ENCODE peak calls at places on chromosomes 5 and 9, in ten cellular contexts. E is suprapubic skin, A is right lobe of liver, Z is heart left ventricle, T is gastrocnemius medialis, L is stomach, D is transverse colon, U is adrenal gland, O is HCT116, G is uterus. J is an unnamed sample. For H3K36me3, the result is how much of the 10 kb centered on the place peaks cover.

GRCh38 chr5:142602720-142603245 is 83.1 kb downstream of the FGF1 start:
- DNase-seq in E (no peak), A (no peak), Z (no peak), T (no peak), L (no peak), D (no peak), U (no peak), O (peak), G (no peak), J (no peak)

GRCh38 chr5:66814146-66814991 is 218.2 kb downstream of the MAST4 start:
- DNase-seq in E (no peak), A (no peak), Z (no peak), T (no peak), L (no peak), D (peak), U (peak), O (peak), G (peak), J (no peak)

GRCh38 chr9:127903557-127904475 is 4.4 kb upstream of the ST6GALNAC6 start:
- DNase-seq in E (peak), A (no peak), Z (peak), T (peak), L (peak), D (peak), U (peak), O (no peak), G (peak), J (no peak)

GRCh38 chr9:128393171-128393761 is 22.1 kb downstream of the URM1 start:
- DNase-seq in E (no peak), A (no peak), Z (no peak), T (no peak), L (no peak), D (no peak), U (no peak), O (no peak), G (no peak), J (no peak)

GRCh38 chr5:34538026-34538672 is 118.0 kb upstream of the RAI14 start:
- DNase-seq in E (no peak), A (no peak), Z (no peak), T (no peak), L (peak), D (no peak), U (peak), O (no peak), G (no peak), J (no peak)

GRCh38 chr5:131417240-131417869 is 153.5 kb downstream of the CDC42SE2 start:
- DNase-seq in E (peak), A (peak), Z (peak), T (peak), L (peak), D (peak), U (peak), O (peak), G (peak), J (no peak)

GRCh38 chr5:125926172-125926571 is 497.0 kb upstream of the GRAMD2B start:
- DNase-seq in E (no peak), A (no peak), Z (no peak), T (no peak), L (no peak), D (no peak), U (no peak), O (no peak), G (no peak), J (no peak)

GRCh38 chr5:1291611-1292080 is 3.2 kb downstream of the TERT start:
- DNase-seq in E (peak), A (peak), Z (no peak), T (no peak), L (no peak), D (peak), U (no peak), O (no peak), G (no peak), J (no peak)

GRCh38 chr9:109166771-109167601 is at the start of gene FRRS1L:
- DNase-seq in E (no peak), A (no peak), Z (no peak), T (no peak), L (no peak), D (no peak), U (peak), O (no peak), G (no peak), J (no peak)

GRCh38 chr9:107222020-107222522 is 61.0 kb upstream of the RAD23B start:
- DNase-seq in E (no peak), A (no peak), Z (no peak), T (no peak), L (no peak), D (no peak), U (no peak), O (no peak), G (no peak), J (no peak)

GRCh38 chr5:16350816-16351215 is 114.8 kb downstream of the ZNF622 start:
- DNase-seq in E (no peak), A (no peak), Z (no peak), T (no peak), L (no peak), D (no peak), U (no peak), O (no peak), G (no peak), J (no peak)

GRCh38 chr5:67266654-67267350 is 70.2 kb upstream of the CD180 start:
- DNase-seq in E (no peak), A (no peak), Z (no peak), T (no peak), L (no peak), D (no peak), U (no peak), O (no peak), G (no peak), J (no peak)

GRCh38 chr5:87411586-87412416 is 929 bp downstream of the CCNH start:
- DNase-seq in E (peak), A (peak), Z (peak), T (peak), L (peak), D (peak), U (peak), O (peak), G (peak), J (no peak)

GRCh38 chr5:167643616-167644015 is 647.8 kb upstream of the WWC1 start:
- DNase-seq in E (no peak), A (no peak), Z (no peak), T (no peak), L (no peak), D (no peak), U (no peak), O (no peak), G (no peak), J (no peak)

GRCh38 chr9:68648971-68649370 is 56.1 kb upstream of the PIP5K1B start:
- DNase-seq in E (no peak), A (no peak), Z (no peak), T (no peak), L (no peak), D (no peak), U (no peak), O (no peak), G (no peak), J (no peak)

GRCh38 chr5:27472000-27472763 is 433.8 kb upstream of the CDH9 start:
- DNase-seq in E (no peak), A (peak), Z (no peak), T (no peak), L (no peak), D (no peak), U (no peak), O (no peak), G (no peak), J (no peak)

GRCh38 chr9:137924761-137925369 is 47.3 kb downstream of the CACNA1B start:
- DNase-seq in E (no peak), A (no peak), Z (no peak), T (no peak), L (no peak), D (no peak), U (no peak), O (no peak), G (no peak), J (no peak)

GRCh38 chr9:89600831-89601230 is 4.0 kb upstream of the GADD45G start:
- DNase-seq in E (no peak), A (peak), Z (no peak), T (no peak), L (no peak), D (no peak), U (no peak), O (no peak), G (no peak), J (no peak)

GRCh38 chr5:94017579-94017978 is 276.2 kb upstream of the POU5F2 start:
- DNase-seq in E (no peak), A (no peak), Z (no peak), T (no peak), L (no peak), D (no peak), U (no peak), O (no peak), G (no peak), J (no peak)

GRCh38 chr9:111961011-111961410 is 64.4 kb downstream of the UGCG start:
- DNase-seq in E (no peak), A (no peak), Z (no peak), T (no peak), L (no peak), D (no peak), U (no peak), O (no peak), G (no peak), J (no peak)

GRCh38 chr5:160287378-160288051 is 24.8 kb downstream of the CCNJL start:
- DNase-seq in E (no peak), A (no peak), Z (peak), T (no peak), L (peak), D (peak), U (peak), O (no peak), G (no peak), J (no peak)

GRCh38 chr9:133474215-133474614 is 4.7 kb downstream of the SLC2A6 start:
- DNase-seq in E (no peak), A (no peak), Z (no peak), T (no peak), L (no peak), D (no peak), U (no peak), O (no peak), G (no peak), J (no peak)

GRCh38 chr5:147369742-147370374 is 135.0 kb downstream of the STK32A start:
- DNase-seq in E (no peak), A (no peak), Z (no peak), T (no peak), L (no peak), D (no peak), U (no peak), O (peak), G (no peak), J (no peak)

GRCh38 chr9:136059321-136059791 is 35.7 kb downstream of the NACC2 start:
- DNase-seq in E (no peak), A (no peak), Z (no peak), T (peak), L (no peak), D (no peak), U (peak), O (no peak), G (peak), J (no peak)

GRCh38 chr9:81379655-81380054 is 309.7 kb downstream of the TLE1 start:
- DNase-seq in E (no peak), A (no peak), Z (no peak), T (no peak), L (no peak), D (no peak), U (no peak), O (no peak), G (no peak), J (no peak)

GRCh38 chr9:34633851-34634550 is 3.6 kb downstream of the SIGMAR1 start:
- DNase-seq in E (no peak), A (peak), Z (no peak), T (peak), L (peak), D (peak), U (peak), O (no peak), G (peak), J (no peak)

GRCh38 chr9:90907056-90907445 is 105.4 kb downstream of the SYK start:
- DNase-seq in E (no peak), A (no peak), Z (no peak), T (no peak), L (no peak), D (no peak), U (no peak), O (no peak), G (no peak), J (no peak)

GRCh38 chr5:157025093-157025698 is 33.7 kb downstream of the HAVCR1 start:
- DNase-seq in E (no peak), A (no peak), Z (no peak), T (peak), L (peak), D (peak), U (peak), O (no peak), G (no peak), J (no peak)

GRCh38 chr5:103744159-103744558 is 181.6 kb upstream of the NUDT12 start:
- DNase-seq in E (no peak), A (no peak), Z (no peak), T (no peak), L (no peak), D (no peak), U (peak), O (no peak), G (no peak), J (no peak)

GRCh38 chr5:157458835-157459234 is 1.2 kb upstream of the NIPAL4 start:
- DNase-seq in E (no peak), A (no peak), Z (no peak), T (no peak), L (no peak), D (no peak), U (no peak), O (no peak), G (no peak), J (no peak)

GRCh38 chr5:143239877-143240518 is 163.5 kb downstream of the NR3C1 start:
- DNase-seq in E (no peak), A (no peak), Z (no peak), T (no peak), L (no peak), D (no peak), U (no peak), O (no peak), G (no peak), J (no peak)

GRCh38 chr5:114363837-114364236 is 2.0 kb downstream of the KCNN2 start:
- DNase-seq in E (no peak), A (no peak), Z (no peak), T (no peak), L (no peak), D (no peak), U (no peak), O (no peak), G (no peak), J (no peak)

GRCh38 chr5:128455861-128456361 is 82.1 kb downstream of the FBN2 start:
- DNase-seq in E (no peak), A (no peak), Z (no peak), T (no peak), L (no peak), D (no peak), U (no peak), O (no peak), G (no peak), J (no peak)

GRCh38 chr5:96743065-96743768 is 64.5 kb downstream of the ERAP1 start:
- DNase-seq in E (no peak), A (no peak), Z (peak), T (no peak), L (no peak), D (no peak), U (peak), O (no peak), G (peak), J (no peak)

DNA sequence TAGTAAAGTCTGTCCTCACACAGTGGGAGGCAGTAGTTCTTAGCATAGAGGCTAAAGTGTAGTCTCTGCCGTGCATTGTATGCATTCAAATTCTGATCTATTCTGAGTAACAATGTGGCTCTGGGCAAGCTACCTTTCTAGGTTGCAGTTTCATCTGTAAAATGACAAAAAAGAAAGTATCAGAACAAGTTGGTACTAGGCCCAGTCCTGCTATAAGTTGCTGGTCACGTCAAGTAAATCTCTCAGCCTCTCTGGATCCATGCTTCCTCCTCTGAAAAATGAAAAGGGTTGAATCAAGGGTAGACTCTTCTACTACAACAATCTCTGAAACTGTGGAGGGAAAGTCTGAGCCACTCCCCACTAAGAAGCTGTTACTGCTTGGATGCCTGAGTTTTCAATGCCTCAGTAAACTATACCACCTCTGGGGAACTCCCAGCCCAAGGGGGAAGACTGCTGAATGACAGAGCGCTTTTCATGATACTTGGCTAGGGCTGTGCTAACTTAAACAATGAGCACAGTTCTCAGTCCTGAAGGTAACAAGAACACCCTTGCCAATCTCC is 34.5 kb upstream of the SPARC start:
- DNase-seq in E (no peak), A (no peak), Z (no peak), T (no peak), L (no peak), D (no peak), U (no peak), O (no peak), G (no peak), J (peak)
- TF ChIP-seq POLR2A in E (no peak), A (no peak), Z (no peak), T (no peak), L (no peak), D (no peak), U (no peak), O (no peak), G (no peak), J (no peak)

GRCh38 chr9:120392245-120392644 is 187.7 kb downstream of the CDK5RAP2 start:
- DNase-seq in E (no peak), A (no peak), Z (no peak), T (no peak), L (no peak), D (no peak), U (no peak), O (no peak), G (no peak), J (no peak)

GRCh38 chr9:120391691-120392090 is 188.3 kb downstream of the CDK5RAP2 start:
- DNase-seq in E (no peak), A (no peak), Z (no peak), T (no peak), L (no peak), D (no peak), U (no peak), O (no peak), G (no peak), J (no peak)

GRCh38 chr9:120389867-120390266 is 190.1 kb downstream of the CDK5RAP2 start:
- DNase-seq in E (no peak), A (no peak), Z (no peak), T (no peak), L (no peak), D (no peak), U (no peak), O (no peak), G (no peak), J (no peak)

GRCh38 chr9:120389300-120389699 is 190.7 kb downstream of the CDK5RAP2 start:
- DNase-seq in E (no peak), A (no peak), Z (no peak), T (no peak), L (no peak), D (no peak), U (no peak), O (no peak), G (no peak), J (no peak)

DNA sequence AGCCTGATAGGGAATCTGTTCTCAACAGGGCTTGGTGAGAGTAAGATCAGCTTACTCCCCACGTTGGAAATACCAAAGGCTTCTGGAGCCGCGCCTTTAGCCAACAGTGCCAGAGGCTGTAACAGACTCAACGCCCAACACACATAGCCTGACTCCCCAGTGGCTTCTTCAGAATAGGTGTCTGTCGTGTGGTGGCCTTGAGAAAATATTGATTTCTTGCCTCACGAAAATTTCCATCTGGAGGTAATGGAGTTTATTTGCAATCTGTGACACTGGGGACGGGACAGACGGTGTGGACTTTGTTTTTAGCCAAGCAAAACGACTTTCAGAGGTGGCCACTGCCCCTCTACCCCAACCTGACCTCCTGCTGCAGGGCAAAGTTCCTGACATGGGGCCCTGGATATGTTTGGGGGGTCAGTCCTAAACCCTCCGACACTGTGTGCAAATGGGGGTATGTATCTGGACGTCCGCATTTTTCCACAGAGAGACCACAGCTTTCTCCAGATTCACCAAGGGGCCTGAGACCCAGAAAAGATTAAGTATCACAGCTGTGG is 189.3 kb downstream of the CDK5RAP2 start:
- DNase-seq in E (no peak), A (peak), Z (no peak), T (no peak), L (no peak), D (no peak), U (no peak), O (no peak), G (no peak), J (no peak)
- H3K36me3 ChIP-seq in E (half or more), A (under half), Z (under half), T (under half), L (half or more), D (under half), U (half or more), O (under half), G (under half), J (under half)

DNA sequence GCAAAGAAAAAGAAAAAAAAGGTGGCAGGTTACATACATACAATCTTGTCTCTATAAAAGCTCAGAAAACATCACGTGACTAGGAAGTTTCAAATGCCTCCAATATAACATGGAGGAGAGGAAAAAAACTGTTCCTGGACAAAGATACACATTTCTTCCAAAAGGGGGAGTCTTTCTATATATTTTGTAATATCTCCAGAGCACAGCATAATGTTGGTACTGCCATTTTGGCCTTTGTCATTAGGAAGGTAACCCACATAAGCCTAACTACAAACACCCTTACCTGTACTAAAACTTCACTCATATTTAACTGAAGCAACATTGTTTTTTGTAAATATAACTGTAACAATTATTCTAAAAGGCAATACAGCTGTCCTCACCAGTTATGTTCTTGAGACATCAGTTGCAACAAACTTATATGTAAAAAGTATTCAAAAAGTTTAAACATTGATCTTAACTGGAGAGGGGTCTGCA is 1.2 kb upstream of the BTF3 start:
- DNase-seq in E (no peak), A (no peak), Z (no peak), T (no peak), L (no peak), D (no peak), U (no peak), O (peak), G (no peak), J (no peak)
- H3K4me3 ChIP-seq in E (no peak), A (no peak), Z (no peak), T (no peak), L (no peak), D (no peak), U (no peak), O (peak), G (no peak), J (no peak)

GRCh38 chr5:171395042-171395441 is 7.4 kb downstream of the NPM1 start:
- DNase-seq in E (no peak), A (no peak), Z (no peak), T (no peak), L (no peak), D (no peak), U (no peak), O (no peak), G (no peak), J (no peak)

GRCh38 chr5:171397190-171397589 is 9.5 kb downstream of the NPM1 start:
- DNase-seq in E (no peak), A (no peak), Z (no peak), T (no peak), L (no peak), D (no peak), U (no peak), O (no peak), G (no peak), J (no peak)

GRCh38 chr5:171397599-171397998 is 9.9 kb downstream of the NPM1 start:
- DNase-seq in E (no peak), A (no peak), Z (no peak), T (no peak), L (no peak), D (no peak), U (no peak), O (no peak), G (no peak), J (no peak)

GRCh38 chr5:171401167-171401947 is 13.7 kb downstream of the NPM1 start:
- DNase-seq in E (peak), A (no peak), Z (no peak), T (no peak), L (no peak), D (no peak), U (no peak), O (no peak), G (no peak), J (no peak)

GRCh38 chr5:171400169-171400568 is 12.5 kb downstream of the NPM1 start:
- DNase-seq in E (peak), A (no peak), Z (no peak), T (no peak), L (no peak), D (no peak), U (no peak), O (no peak), G (no peak), J (no peak)
- TF ChIP-seq POLR2A in E (no peak), A (no peak), Z (no peak), T (no peak), L (no peak), D (no peak), U (no peak), O (no peak), G (no peak), J (no peak)

GRCh38 chr5:151051066-151051930 is 29.5 kb downstream of the TNIP1 start:
- DNase-seq in E (peak), A (peak), Z (peak), T (peak), L (peak), D (peak), U (peak), O (peak), G (peak), J (no peak)
- H3K36me3 ChIP-seq in E (half or more), A (under half), Z (under half), T (under half), L (half or more), D (under half), U (under half), O (under half), G (under half), J (half or more)

GRCh38 chr9:86980802-86981201 is 33.5 kb upstream of the GAS1 start:
- DNase-seq in E (no peak), A (no peak), Z (no peak), T (no peak), L (no peak), D (no peak), U (no peak), O (no peak), G (no peak), J (no peak)
- H3K4me3 ChIP-seq in E (no peak), A (no peak), Z (no peak), T (no peak), L (no peak), D (no peak), U (no peak), O (no peak), G (no peak), J (no peak)

J was measured in vagina.